ENCODE peak calls at places on chromosome 11, in nine cellular contexts. Y is stimulated activated CD8-positive, alpha-beta memory T cell treated with anti-CD3 and anti-CD28 coated beads, Interleukin-2, amount 100 ng/mL, for 1 hour; E is M059J; T is NCI-H524 treated with DMSO at 0.1 percent for 48 hours; M is GF-D8; A is activated gamma-delta T cell treated with anti-CD3 and anti-CD28 coated beads, Interleukin-2, amount 50 U/mL, for 16 hours; O is mesenteric fat pad; U is amniotic epithelial cell; W is HTR-8/SVneo. B is an unnamed sample.

GRCh38 chr11:68431984-68432600 is 28.5 kb upstream of the PPP6R3 start:
- DNase-seq in A (no peak), U (no peak), W (no peak), T (no peak), O (no peak), Y (no peak), M (no peak), E (no peak), B (no peak)

GRCh38 chr11:115623021-115623451 is 118.8 kb upstream of the CADM1 start:
- DNase-seq in W (peak; percentile 92), T (no peak), A (no peak), Y (no peak), O (no peak), E (peak; percentile 92), M (no peak), U (peak; percentile 88), B (no peak)

GRCh38 chr11:9214765-9215164 is 50.4 kb downstream of the DENND5A start:
- DNase-seq in E (peak; percentile 91), T (no peak), O (no peak), Y (no peak), W (no peak), U (peak; percentile 50), A (no peak), M (no peak), B (no peak)

GRCh38 chr11:64742087-64742939 is 1.6 kb downstream of the RASGRP2 start:
- DNase-seq in Y (no peak), T (no peak), W (no peak), E (no peak), M (peak; percentile 23), O (no peak), U (no peak), A (no peak), B (no peak)

GRCh38 chr11:117394221-117394925 is 66.7 kb downstream of the CEP164 start:
- DNase-seq in T (no peak), E (no peak), A (no peak), W (no peak), M (no peak), Y (no peak), O (peak; percentile 65), U (no peak), B (no peak)

GRCh38 chr11:59173080-59173963 is 1.4 kb downstream of the DTX4 start:
- DNase-seq in M (no peak), U (peak; percentile 51), A (no peak), Y (no peak), O (no peak), W (peak; percentile 38), E (peak; percentile 9), T (no peak), B (no peak)

GRCh38 chr11:59574467-59574866 is 41.1 kb downstream of the OSBP start:
- DNase-seq in W (no peak), U (no peak), A (no peak), E (peak; percentile 67), O (no peak), T (no peak), M (no peak), Y (no peak), B (no peak)

GRCh38 chr11:73784080-73784634 is 3.5 kb upstream of the MRPL48 start:
- DNase-seq in M (peak; percentile 29), T (no peak), W (no peak), Y (no peak), A (no peak), U (no peak), O (no peak), E (no peak), B (no peak)

GRCh38 chr11:12436266-12436665 is 58.9 kb downstream of the PARVA start:
- DNase-seq in T (no peak), A (no peak), E (no peak), U (no peak), W (no peak), Y (no peak), M (no peak), O (no peak), B (no peak)

GRCh38 chr11:81995907-81996306 is 737.8 kb downstream of the FAM181B start:
- DNase-seq in U (no peak), Y (no peak), O (no peak), M (no peak), A (no peak), T (no peak), E (no peak), W (no peak), B (no peak)

GRCh38 chr11:127259118-127259517 is 258.5 kb upstream of the KIRREL3 start:
- DNase-seq in W (no peak), M (no peak), U (no peak), O (no peak), E (no peak), T (no peak), A (no peak), Y (no peak), B (no peak)

GRCh38 chr11:33065445-33066178 is 26.2 kb downstream of the TCP11L1 start:
- DNase-seq in T (no peak), E (peak; percentile 66), Y (peak; percentile 45), O (no peak), A (peak; percentile 53), M (no peak), U (peak; percentile 64), W (peak; percentile 73), B (peak; percentile 53)

GRCh38 chr11:2202071-2202899 is 30.7 kb upstream of the TH start:
- DNase-seq in E (no peak), Y (no peak), M (no peak), O (no peak), U (no peak), W (no peak), T (no peak), A (no peak), B (no peak)

GRCh38 chr11:2259466-2259830 is 10.9 kb downstream of the ASCL2 start:
- DNase-seq in W (no peak), T (no peak), Y (no peak), O (peak; percentile 83), M (no peak), U (no peak), A (no peak), E (no peak), B (no peak)

GRCh38 chr11:68533945-68534344 is 73.4 kb downstream of the PPP6R3 start:
- DNase-seq in U (no peak), T (no peak), M (no peak), A (no peak), O (no peak), W (no peak), Y (no peak), E (no peak), B (no peak)

GRCh38 chr11:120182790-120183491 is 27.9 kb upstream of the OAF start:
- DNase-seq in T (no peak), U (no peak), O (peak; percentile 60), W (peak; percentile 44), M (peak; percentile 37), A (no peak), Y (no peak), E (no peak), B (no peak)

GRCh38 chr11:102306817-102307814 is 10.2 kb upstream of the BIRC3 start:
- DNase-seq in E (no peak), A (no peak), M (peak; percentile 40), T (no peak), Y (no peak), W (no peak), O (no peak), U (no peak), B (no peak)